ENCODE peak calls at places on chromosomes 6 and 20, in five cellular contexts. One of them, this sample, is unnamed.

GRCh38 chr6:123747515-123747914 is 56.1 kb upstream of the NKAIN2 start:
- DNase-seq in H1: no peak
- DNase-seq in HepG2: no peak
- DNase-seq in GM12891: no peak
- DNase-seq in K562: no peak
- DNase-seq in this sample: no peak

GRCh38 chr6:15171026-15171425 is 74.8 kb upstream of the JARID2 start:
- DNase-seq in H1: no peak
- DNase-seq in HepG2: no peak
- DNase-seq in GM12891: no peak
- DNase-seq in K562: no peak
- DNase-seq in this sample: no peak

GRCh38 chr6:131117866-131118265 is 17.4 kb upstream of the AKAP7 start:
- DNase-seq in H1: no peak
- DNase-seq in HepG2: no peak
- DNase-seq in GM12891: no peak
- DNase-seq in K562: no peak
- DNase-seq in this sample: no peak

GRCh38 chr6:107460074-107460631 is 789 bp upstream of the PDSS2 start:
- DNase-seq in H1: no peak
- DNase-seq in HepG2: no peak
- DNase-seq in GM12891: no peak
- DNase-seq in K562: no peak
- DNase-seq in this sample: no peak

GRCh38 chr6:22497299-22497698 is 72.1 kb upstream of the HDGFL1 start:
- DNase-seq in H1: no peak
- DNase-seq in HepG2: no peak
- DNase-seq in GM12891: no peak
- DNase-seq in K562: no peak
- DNase-seq in this sample: no peak

GRCh38 chr6:20438462-20439070 is 36.9 kb downstream of the E2F3 start:
- DNase-seq in H1: no peak
- DNase-seq in HepG2: no peak
- DNase-seq in GM12891: no peak
- DNase-seq in K562: no peak
- DNase-seq in this sample: no peak

GRCh38 chr6:83126223-83126622 is 58.8 kb downstream of the DOP1A start:
- DNase-seq in H1: no peak
- DNase-seq in HepG2: no peak
- DNase-seq in GM12891: no peak
- DNase-seq in K562: no peak
- DNase-seq in this sample: no peak

GRCh38 chr6:44311767-44312166 is 1.4 kb downstream of the AARS2 start:
- DNase-seq in H1: no peak
- DNase-seq in HepG2: no peak
- DNase-seq in GM12891: no peak
- DNase-seq in K562: no peak
- DNase-seq in this sample: no peak

GRCh38 chr6:152220785-152221184 is 413.3 kb downstream of the ESR1 start:
- DNase-seq in H1: no peak
- DNase-seq in HepG2: no peak
- DNase-seq in GM12891: no peak
- DNase-seq in K562: no peak
- DNase-seq in this sample: no peak

GRCh38 chr20:50689864-50690263 is 1.5 kb downstream of the RIPOR3 start:
- DNase-seq in H1: no peak
- DNase-seq in HepG2: no peak
- DNase-seq in GM12891: no peak
- DNase-seq in K562: no peak
- DNase-seq in this sample: no peak

GRCh38 chr20:23362392-23363256 is 642 bp downstream of the GZF1 start:
- DNase-seq in H1: no peak
- DNase-seq in HepG2: peak; percentile 46
- DNase-seq in GM12891: peak; percentile 39
- DNase-seq in K562: no peak
- DNase-seq in this sample: peak; percentile 41

GRCh38 chr6:169668203-169668847 is 33.5 kb downstream of the WDR27 start:
- DNase-seq in H1: peak; percentile 41
- DNase-seq in HepG2: no peak
- DNase-seq in GM12891: no peak
- DNase-seq in K562: no peak
- DNase-seq in this sample: no peak

GRCh38 chr6:110067837-110068591 is 89.9 kb downstream of the GPR6 start:
- DNase-seq in H1: no peak
- DNase-seq in HepG2: no peak
- DNase-seq in GM12891: no peak
- DNase-seq in K562: no peak
- DNase-seq in this sample: no peak

GRCh38 chr20:2053615-2054014 is 48.0 kb upstream of the STK35 start:
- DNase-seq in H1: no peak
- DNase-seq in HepG2: no peak
- DNase-seq in GM12891: no peak
- DNase-seq in K562: no peak
- DNase-seq in this sample: no peak

GRCh38 chr20:40494238-40494637 is 194.8 kb downstream of the MAFB start:
- DNase-seq in H1: no peak
- DNase-seq in HepG2: no peak
- DNase-seq in GM12891: no peak
- DNase-seq in K562: no peak
- DNase-seq in this sample: no peak

GRCh38 chr6:79602859-79603258 is 28.3 kb upstream of the SH3BGRL2 start:
- DNase-seq in H1: no peak
- DNase-seq in HepG2: no peak
- DNase-seq in GM12891: no peak
- DNase-seq in K562: no peak
- DNase-seq in this sample: no peak

GRCh38 chr20:56285496-56285895 is 37.0 kb downstream of the MC3R start:
- DNase-seq in H1: no peak
- DNase-seq in HepG2: no peak
- DNase-seq in GM12891: no peak
- DNase-seq in K562: no peak
- DNase-seq in this sample: no peak

GRCh38 chr6:156899532-156899931 is 122.4 kb downstream of the ARID1B start:
- DNase-seq in H1: no peak
- DNase-seq in HepG2: no peak
- DNase-seq in GM12891: no peak
- DNase-seq in K562: no peak
- DNase-seq in this sample: no peak

GRCh38 chr20:6061544-6061943 is 7.7 kb upstream of the LRRN4 start:
- DNase-seq in H1: no peak
- DNase-seq in HepG2: no peak
- DNase-seq in GM12891: no peak
- DNase-seq in K562: no peak
- DNase-seq in this sample: no peak

GRCh38 chr20:41180599-41181333 is 43.4 kb downstream of the PLCG1 start:
- DNase-seq in H1: peak; percentile 42
- DNase-seq in HepG2: peak; percentile 29
- DNase-seq in GM12891: no peak
- DNase-seq in K562: no peak
- DNase-seq in this sample: no peak

GRCh38 chr20:42475773-42476172 is 713.9 kb downstream of the PTPRT start:
- DNase-seq in H1: no peak
- DNase-seq in HepG2: no peak
- DNase-seq in GM12891: no peak
- DNase-seq in K562: no peak
- DNase-seq in this sample: no peak

GRCh38 chr20:8933391-8933807 is 135.5 kb upstream of the PLCB4 start:
- DNase-seq in H1: no peak
- DNase-seq in HepG2: no peak
- DNase-seq in GM12891: no peak
- DNase-seq in K562: no peak
- DNase-seq in this sample: no peak

GRCh38 chr6:36908758-36909157 is 23.0 kb downstream of the C6orf89 start:
- DNase-seq in H1: no peak
- DNase-seq in HepG2: no peak
- DNase-seq in GM12891: no peak
- DNase-seq in K562: peak; percentile 39
- DNase-seq in this sample: no peak

GRCh38 chr6:31706599-31706998 is at the start of gene LY6G6F:
- DNase-seq in H1: no peak
- DNase-seq in HepG2: no peak
- DNase-seq in GM12891: no peak
- DNase-seq in K562: no peak
- DNase-seq in this sample: no peak

GRCh38 chr6:31700716-31701401 is 2.3 kb downstream of the ABHD16A start:
- DNase-seq in H1: no peak
- DNase-seq in HepG2: no peak
- DNase-seq in GM12891: no peak
- DNase-seq in K562: no peak
- DNase-seq in this sample: no peak

GRCh38 chr6:31701666-31702420 is 1.3 kb downstream of the ABHD16A start:
- DNase-seq in H1: no peak
- DNase-seq in HepG2: no peak
- DNase-seq in GM12891: no peak
- DNase-seq in K562: no peak
- DNase-seq in this sample: no peak

GRCh38 chr6:31702421-31702818 is 704 bp downstream of the ABHD16A start:
- DNase-seq in H1: no peak
- DNase-seq in HepG2: no peak
- DNase-seq in GM12891: no peak
- DNase-seq in K562: no peak
- DNase-seq in this sample: no peak

DNA sequence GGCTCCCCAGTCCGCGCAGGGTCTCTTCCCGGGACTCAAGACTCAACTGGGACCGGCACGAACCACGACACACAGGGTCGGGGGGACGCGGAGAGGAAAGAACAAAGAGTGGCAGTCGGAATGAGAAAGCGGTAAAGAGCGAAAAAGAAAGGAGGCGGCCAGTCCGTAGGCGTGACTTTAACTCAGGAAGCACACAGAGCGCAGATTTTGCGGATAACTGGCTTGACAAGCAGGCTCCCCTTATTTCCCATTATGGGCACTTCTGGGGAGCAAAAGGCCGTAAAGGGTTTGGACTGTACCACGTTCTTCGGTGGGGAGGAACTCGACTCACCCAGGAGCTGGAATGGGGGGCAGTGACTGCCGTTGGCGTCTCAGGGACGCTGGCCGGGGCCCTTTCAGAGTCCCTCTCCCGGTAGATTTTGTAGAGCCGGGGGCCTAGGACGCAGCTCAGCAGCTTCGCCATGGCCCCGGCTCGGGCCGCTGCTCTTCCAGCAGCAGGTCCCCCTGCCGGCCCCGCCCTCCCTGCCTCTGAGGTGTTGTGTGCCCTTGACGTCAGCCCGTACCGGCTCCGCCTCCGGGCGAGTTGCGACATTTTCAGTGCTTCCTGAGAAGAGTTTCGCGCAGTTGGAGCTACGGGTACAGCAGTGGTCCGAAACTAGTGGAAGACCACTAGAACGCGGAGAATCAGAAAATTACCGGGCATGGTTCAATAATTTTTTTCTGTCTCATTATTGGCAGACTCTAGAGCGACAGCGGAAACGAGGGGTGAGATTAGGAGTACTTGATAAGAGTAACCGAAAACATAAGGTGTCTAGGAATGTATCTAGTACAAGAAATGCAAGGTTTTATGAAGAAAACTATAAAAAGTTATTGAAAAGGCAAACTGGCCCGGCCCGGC is at the start of gene ABHD16A:
- DNase-seq in H1: peak; percentile 96
- DNase-seq in HepG2: peak; percentile 98
- DNase-seq in GM12891: peak; percentile 96
- DNase-seq in K562: peak; percentile 100
- DNase-seq in this sample: peak; percentile 98
- TF ChIP-seq POLR2AphosphoS5 in H1: no peak
- TF ChIP-seq POLR2AphosphoS5 in HepG2: peak; percentile 92
- TF ChIP-seq POLR2AphosphoS5 in GM12891: peak; percentile 56
- TF ChIP-seq POLR2AphosphoS5 in K562: peak; percentile 91
- TF ChIP-seq POLR2AphosphoS5 in this sample: peak; percentile 60

DNA sequence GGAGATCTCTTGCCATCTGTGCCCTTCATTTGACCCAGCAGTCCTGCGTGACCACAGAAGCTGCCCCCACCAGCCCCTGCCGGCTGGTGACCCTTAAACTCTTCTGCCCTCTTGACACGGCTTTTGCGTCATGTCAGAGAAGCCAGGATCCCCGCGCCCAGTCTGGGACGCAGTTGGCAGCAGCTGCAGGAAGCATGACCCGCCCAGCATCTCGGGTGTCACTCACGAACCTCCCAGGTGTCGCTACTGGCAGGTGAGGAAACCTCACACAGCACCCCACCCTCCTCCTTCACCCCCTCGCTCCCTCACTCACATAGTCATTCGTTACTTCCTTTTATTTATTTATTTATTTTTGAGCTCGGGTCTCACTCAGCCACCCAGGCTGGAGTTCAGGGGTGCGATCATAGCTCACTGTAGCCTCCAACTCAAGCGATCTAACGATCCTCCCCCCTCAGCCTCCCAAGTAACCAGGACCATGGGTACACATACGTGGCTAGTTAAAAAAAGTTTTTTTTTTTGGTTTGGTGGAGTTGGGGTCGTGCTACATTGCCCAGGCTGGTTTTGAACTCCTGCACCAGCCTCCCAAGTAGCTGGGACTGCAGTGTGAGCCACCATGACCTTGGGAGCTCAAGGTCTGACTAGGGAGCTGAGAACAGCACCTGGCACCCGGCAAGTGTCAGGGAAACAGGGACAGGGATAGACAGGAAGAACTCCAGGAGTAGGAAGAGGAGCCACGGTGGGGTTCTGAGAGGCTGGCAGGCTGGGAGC is 14.1 kb upstream of the SPDEF start:
- DNase-seq in H1: no peak
- DNase-seq in HepG2: no peak
- DNase-seq in GM12891: no peak
- DNase-seq in K562: no peak
- DNase-seq in this sample: no peak
- TF ChIP-seq TAF1 in H1: no peak
- TF ChIP-seq TAF1 in HepG2: no peak
- TF ChIP-seq TAF1 in GM12891: no peak
- TF ChIP-seq TAF1 in K562: no peak
- TF ChIP-seq TAF1 in this sample: no peak

DNA sequence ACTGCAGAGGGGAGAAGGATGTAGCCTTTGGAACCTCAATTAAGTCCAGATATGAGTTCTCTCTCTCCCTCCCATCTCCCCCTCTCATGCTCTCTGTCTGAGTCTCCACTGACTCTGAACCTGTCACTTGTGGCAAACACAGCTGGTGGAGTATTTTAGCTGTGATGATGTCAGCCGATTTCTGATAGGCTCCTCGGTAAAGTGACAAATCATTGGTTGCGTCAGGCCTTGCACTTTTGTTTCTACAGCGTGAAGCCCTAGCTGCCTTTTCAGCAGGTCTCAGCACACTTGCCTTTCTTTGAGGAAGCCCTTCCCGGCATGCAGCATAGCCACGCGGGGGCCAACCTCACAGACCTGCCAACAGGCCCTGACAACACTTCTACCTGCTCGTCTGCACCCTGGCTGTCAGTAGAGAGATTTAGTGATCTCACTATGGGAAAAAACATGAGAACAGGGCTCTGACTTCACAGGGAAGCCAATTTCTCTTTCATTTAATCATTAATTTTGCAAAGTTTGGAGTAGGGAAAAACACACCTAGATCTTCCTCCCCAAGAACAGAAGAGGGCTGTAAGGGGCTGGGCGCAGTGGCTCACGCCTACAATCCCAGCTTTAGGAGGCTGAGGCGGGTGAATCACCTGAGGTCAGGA is 84.4 kb downstream of the GMPR start:
- DNase-seq in H1: no peak
- DNase-seq in HepG2: no peak
- DNase-seq in GM12891: peak; percentile 59
- DNase-seq in K562: peak; percentile 79
- DNase-seq in this sample: no peak
- TF ChIP-seq POLR2A in H1: no peak
- TF ChIP-seq POLR2A in HepG2: no peak
- TF ChIP-seq POLR2A in GM12891: no peak
- TF ChIP-seq POLR2A in K562: peak; percentile 61
- TF ChIP-seq POLR2A in this sample: no peak

GRCh38 chr6:75402296-75402695 is 91.3 kb downstream of the FILIP1 start:
- DNase-seq in H1: no peak
- DNase-seq in HepG2: no peak
- DNase-seq in GM12891: no peak
- DNase-seq in K562: no peak
- DNase-seq in this sample: no peak
- TF ChIP-seq POLR2AphosphoS5 in H1: no peak
- TF ChIP-seq POLR2AphosphoS5 in HepG2: no peak
- TF ChIP-seq POLR2AphosphoS5 in GM12891: no peak
- TF ChIP-seq POLR2AphosphoS5 in K562: no peak
- TF ChIP-seq POLR2AphosphoS5 in this sample: no peak

This sample was measured in GM12892.